ENCODE peak calls at places on chromosomes 4 and X, in seven cellular contexts. X is GM13976; L is activated T-cell treated with anti-CD3 and anti-CD28 coated beads, Interleukin-2, amount 50 U/mL, for 72 hours; H is stimulated activated CD4-positive, alpha-beta T cell treated with anti-CD3 and anti-CD28 coated beads, Interleukin-2, amount 100 ng/mL, for 24 hours; C is tibial artery; Q is GM12865; A is activated T-helper 1 cell treated with anti-CD3 and anti-CD28 coated beads, Interleukin-2, amount 50 U/mL, for 16 hours. S is an unnamed sample.

GRCh38 chr4:153318696-153319320 is 25.7 kb upstream of the MND1 start:
- DNase-seq in X (peak), L (no peak), H (peak), C (no peak), Q (peak), A (no peak), S (peak)

GRCh38 chrX:136251042-136251991 is at the start of gene MAP7D3:
- DNase-seq in X (peak), L (peak), H (peak), C (peak), Q (peak), A (peak), S (peak)

GRCh38 chrX:1178580-1179057 is 33.8 kb downstream of the CRLF2 start:
- DNase-seq in X (no peak), L (no peak), H (peak), C (no peak), Q (no peak), A (no peak), S (no peak)

GRCh38 chr4:110483516-110483915 is 7.6 kb downstream of the ENPEP start:
- DNase-seq in X (no peak), L (no peak), H (no peak), C (no peak), Q (no peak), A (no peak), S (no peak)

GRCh38 chr4:184734758-184735157 is 862 bp upstream of the CENPU start:
- DNase-seq in X (no peak), L (no peak), H (no peak), C (no peak), Q (no peak), A (no peak), S (no peak)

GRCh38 chr4:791866-792630 is 33.9 kb downstream of the CPLX1 start:
- DNase-seq in X (peak), L (peak), H (peak), C (no peak), Q (peak), A (no peak), S (peak)

GRCh38 chr4:3816256-3816825 is 50.2 kb downstream of the ADRA2C start:
- DNase-seq in X (no peak), L (no peak), H (no peak), C (no peak), Q (no peak), A (no peak), S (no peak)

GRCh38 chr4:113845138-113845537 is 83.6 kb upstream of the CAMK2D start:
- DNase-seq in X (no peak), L (no peak), H (no peak), C (no peak), Q (no peak), A (no peak), S (no peak)

GRCh38 chr4:176805155-176805554 is 12.4 kb upstream of the VEGFC start:
- DNase-seq in X (no peak), L (no peak), H (no peak), C (no peak), Q (no peak), A (no peak), S (no peak)

S was measured in GM20000.